ENCODE peak calls at places on chromosomes 1 and 21, in ten cellular contexts. D, R, J, Q, E, B, U, X, K and G are unnamed samples.

GRCh38 chr1:154350383-154350782 is 25.1 kb downstream of the ATP8B2 start:
- DNase-seq in D (no peak), R (no peak), J (no peak), Q (no peak), E (no peak), B (no peak), U (no peak), X (no peak), K (no peak), G (no peak)

GRCh38 chr21:37878946-37879660 is 37.2 kb downstream of the KCNJ6 start:
- DNase-seq in D (no peak), R (no peak), J (no peak), Q (no peak), E (no peak), B (peak; percentile 28), U (no peak), X (no peak), K (no peak), G (no peak)

GRCh38 chr1:244271004-244271403 is 180.7 kb downstream of the ADSS2 start:
- DNase-seq in D (no peak), R (no peak), J (no peak), Q (no peak), E (no peak), B (no peak), U (no peak), X (no peak), K (no peak), G (no peak)

GRCh38 chr1:153443486-153443885 is 17.0 kb downstream of the S100A7 start:
- DNase-seq in D (no peak), R (no peak), J (no peak), Q (no peak), E (no peak), B (no peak), U (no peak), X (no peak), K (no peak), G (no peak)

GRCh38 chr1:56808385-56808784 is 10.8 kb downstream of the FYB2 start:
- DNase-seq in D (no peak), R (no peak), J (no peak), Q (no peak), E (no peak), B (no peak), U (no peak), X (no peak), K (no peak), G (no peak)

GRCh38 chr1:219778110-219778509 is 150.2 kb downstream of the SLC30A10 start:
- DNase-seq in D (no peak), R (no peak), J (no peak), Q (no peak), E (no peak), B (no peak), U (no peak), X (no peak), K (no peak), G (no peak)

GRCh38 chr1:235996048-235996785 is 68.7 kb downstream of the NID1 start:
- DNase-seq in D (peak; percentile 15), R (no peak), J (no peak), Q (no peak), E (no peak), B (no peak), U (no peak), X (no peak), K (no peak), G (no peak)

GRCh38 chr1:92623187-92623778 is 136.6 kb upstream of the GFI1 start:
- DNase-seq in D (no peak), R (no peak), J (no peak), Q (no peak), E (no peak), B (no peak), U (peak; percentile 1), X (no peak), K (no peak), G (no peak)

GRCh38 chr1:109299087-109299983 is 7.5 kb downstream of the MYBPHL start:
- DNase-seq in D (no peak), R (no peak), J (no peak), Q (no peak), E (peak; percentile 79), B (no peak), U (no peak), X (no peak), K (no peak), G (no peak)

GRCh38 chr1:38246955-38247952 is 200.7 kb upstream of the POU3F1 start:
- DNase-seq in D (peak; percentile 15), R (no peak), J (no peak), Q (peak; percentile 60), E (no peak), B (no peak), U (no peak), X (no peak), K (no peak), G (no peak)

GRCh38 chr1:935751-936231 is 12.1 kb downstream of the SAMD11 start:
- DNase-seq in D (no peak), R (no peak), J (no peak), Q (no peak), E (no peak), B (no peak), U (no peak), X (no peak), K (no peak), G (no peak)

GRCh38 chr1:58782308-58783089 is 1.3 kb downstream of the JUN start:
- DNase-seq in D (peak; percentile 49), R (peak; percentile 78), J (peak; percentile 82), Q (peak; percentile 77), E (peak; percentile 38), B (no peak), U (no peak), X (peak; percentile 58), K (peak; percentile 65), G (peak; percentile 92)
- TF ChIP-seq POLR2A in D (no peak), R (no peak), J (no peak), Q (peak; percentile 64), E (peak; percentile 29), B (peak; percentile 15), U (no peak), X (peak; percentile 15), K (peak; percentile 45), G (no peak)

DNA sequence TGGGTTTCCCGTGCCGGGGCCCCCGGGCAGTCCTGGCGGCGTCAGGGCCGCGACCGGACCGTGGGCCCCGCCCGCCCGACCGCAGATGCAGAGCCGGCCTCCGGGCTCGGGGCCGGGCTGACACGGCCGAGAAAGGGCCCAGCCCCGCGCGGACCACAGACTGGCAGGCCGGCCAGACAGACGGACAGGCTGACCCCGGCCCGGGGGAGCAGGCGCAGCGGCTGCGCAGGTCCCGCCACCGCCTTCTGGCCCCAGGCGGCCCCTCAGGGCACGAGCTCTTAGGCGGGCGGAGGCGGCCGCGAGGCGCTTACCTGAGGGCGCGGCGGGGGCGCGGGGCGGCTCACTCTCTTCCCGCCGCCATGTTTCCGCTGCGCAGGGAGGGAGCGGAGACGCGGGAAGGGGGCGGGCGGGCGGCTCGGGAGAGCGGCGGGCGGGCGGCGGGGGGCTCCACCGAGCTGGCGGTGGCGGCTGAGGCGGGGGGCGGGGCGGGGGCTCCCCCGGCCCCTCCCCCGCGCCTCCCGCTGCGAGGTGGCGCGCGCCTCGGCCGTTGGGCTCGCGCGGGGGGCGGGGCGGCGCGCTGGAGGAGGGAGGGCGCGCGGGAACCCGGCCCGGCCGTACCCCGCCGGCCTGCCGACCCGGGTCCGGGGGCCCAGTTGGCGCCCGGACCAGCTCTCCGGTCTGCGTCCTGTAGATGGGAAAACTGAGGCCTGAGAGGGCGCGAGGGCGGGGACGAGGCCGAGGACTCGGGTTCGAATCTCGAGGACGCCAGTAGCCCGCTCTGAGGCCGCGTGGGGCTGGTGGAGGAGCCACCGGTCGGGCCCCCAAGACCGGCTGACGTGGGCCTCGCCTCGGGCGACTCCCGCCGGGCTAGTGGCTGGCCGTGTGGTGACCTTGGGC is at the start of gene SCMH1:
- DNase-seq in D (peak; percentile 40), R (peak; percentile 81), J (peak; percentile 68), Q (peak; percentile 60), E (peak; percentile 14), B (peak; percentile 13), U (no peak), X (peak; percentile 53), K (peak; percentile 51), G (peak; percentile 18)
- TF ChIP-seq POLR2A in D (no peak), R (no peak), J (no peak), Q (no peak), E (no peak), B (no peak), U (no peak), X (peak; percentile 22), K (peak; percentile 38), G (no peak)

DNA sequence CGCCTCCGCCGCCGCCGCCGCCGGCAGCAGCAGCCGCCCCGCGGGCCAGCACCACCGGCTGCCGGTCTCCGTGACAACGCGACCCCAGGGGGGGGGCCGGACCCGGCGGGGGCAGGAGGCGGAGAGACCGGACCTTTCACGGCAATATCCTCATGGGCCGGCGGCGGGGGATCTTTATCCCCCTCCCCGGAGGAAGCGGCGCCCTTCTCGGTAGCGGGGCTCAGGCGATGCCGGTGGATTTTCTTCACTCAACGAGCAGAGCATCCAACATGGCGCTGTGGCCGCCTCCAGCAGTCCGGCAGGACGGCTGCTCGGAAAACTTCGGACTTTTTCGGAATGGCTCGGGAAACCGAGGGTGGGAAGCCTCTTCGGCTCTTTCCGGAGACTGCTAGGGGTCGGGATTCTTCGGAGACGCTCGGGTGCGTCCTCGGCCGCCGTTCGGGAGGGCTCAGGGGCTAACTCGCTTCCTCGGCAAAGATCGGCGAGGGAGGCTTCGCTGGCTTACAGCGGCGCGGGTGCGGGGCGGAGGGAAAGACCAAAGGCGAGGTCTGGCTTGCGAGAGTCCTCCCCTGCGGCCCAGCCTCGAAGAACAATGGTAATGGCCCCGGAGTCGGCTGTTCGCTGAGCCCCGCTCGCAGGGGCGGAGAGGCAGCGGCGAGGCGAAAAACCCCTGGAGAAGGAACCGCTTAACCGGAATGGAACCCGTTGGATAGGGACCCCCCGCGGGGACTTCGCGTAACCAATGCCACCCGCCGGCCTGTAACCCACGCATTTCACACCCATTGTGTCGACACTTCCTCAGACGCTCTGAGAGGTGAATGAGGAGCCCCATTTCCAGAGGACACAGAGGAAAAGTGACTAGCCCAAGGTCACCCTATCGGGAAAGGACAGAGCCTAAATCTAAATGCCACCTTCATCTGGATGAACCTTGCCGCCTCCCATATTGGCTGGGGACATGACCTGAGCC is at the start of gene EIF4G3:
- DNase-seq in D (peak; percentile 99), R (peak; percentile 100), J (peak; percentile 99), Q (peak; percentile 100), E (peak; percentile 100), B (peak; percentile 77), U (peak; percentile 93), X (peak; percentile 99), K (peak; percentile 100), G (peak; percentile 98)
- TF ChIP-seq POLR2A in D (peak; percentile 58), R (peak; percentile 92), J (peak; percentile 13), Q (peak; percentile 59), E (peak; percentile 79), B (peak; percentile 73), U (peak; percentile 61), X (peak; percentile 95), K (peak; percentile 43), G (no peak)

DNA sequence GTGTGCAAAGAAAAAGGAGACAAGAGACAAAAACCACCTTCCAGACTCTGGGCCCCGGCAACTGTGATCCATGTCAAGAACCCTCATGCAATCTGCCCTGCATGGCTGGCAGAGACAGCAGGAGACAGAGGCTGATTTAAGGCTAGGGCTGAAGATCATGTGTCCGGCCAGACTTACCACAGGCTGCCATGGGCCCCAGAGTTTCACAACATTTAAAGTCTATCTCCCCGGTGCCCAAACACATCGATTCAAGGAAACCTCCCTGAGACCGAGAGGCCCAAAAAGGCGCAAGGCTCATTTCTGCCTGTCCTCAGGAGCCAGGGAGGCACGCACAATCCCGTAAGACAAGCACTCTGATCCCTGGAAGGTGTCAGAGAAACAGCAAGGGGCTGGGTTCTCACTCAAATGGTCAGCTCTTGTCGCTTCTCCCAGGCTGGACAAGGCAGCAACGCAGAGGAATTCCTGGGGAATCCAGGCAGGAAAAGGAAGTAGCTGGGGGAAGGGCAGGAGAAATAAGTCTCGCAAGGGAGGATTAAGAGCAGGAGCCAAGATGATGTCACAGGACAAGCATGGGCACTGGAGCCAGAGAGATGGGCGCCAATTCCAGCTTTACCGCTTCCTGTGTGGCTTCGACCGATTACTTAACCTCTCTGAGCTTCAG is 70.7 kb downstream of the SSBP3 start:
- DNase-seq in D (peak; percentile 87), R (no peak), J (peak; percentile 75), Q (peak; percentile 54), E (peak; percentile 73), B (no peak), U (no peak), X (peak; percentile 80), K (no peak), G (peak; percentile 88)
- TF ChIP-seq POLR2A in D (no peak), R (no peak), J (no peak), Q (no peak), E (no peak), B (no peak), U (no peak), X (peak; percentile 31), K (no peak), G (no peak)